ENCODE peak calls at places on chromosome 16, in eight cellular contexts. One of them, this sample, is unnamed. For H3K36me3 and H3K4me1, the result is how much of the 10 kb centered on the place peaks cover.

GRCh38 chr16:49108611-49109010 is 173.0 kb downstream of the CBLN1 start:
- DNase-seq in ovary: no peak
- DNase-seq in SK-N-SH: no peak
- DNase-seq in heart right ventricle: no peak
- DNase-seq in suprapubic skin: no peak
- DNase-seq in adrenal gland: no peak
- DNase-seq in heart left ventricle: no peak
- DNase-seq in kidney: no peak
- DNase-seq in this sample: no peak

GRCh38 chr16:80570106-80570478 is 29.3 kb downstream of the DYNLRB2 start:
- DNase-seq in suprapubic skin: no peak
- DNase-seq in heart left ventricle: no peak
- DNase-seq in SK-N-SH: no peak
- DNase-seq in ovary: no peak
- DNase-seq in adrenal gland: no peak
- DNase-seq in kidney: no peak
- DNase-seq in heart right ventricle: no peak
- DNase-seq in this sample: no peak

GRCh38 chr16:78348886-78349285 is 249.4 kb downstream of the WWOX start:
- DNase-seq in SK-N-SH: no peak
- DNase-seq in adrenal gland: no peak
- DNase-seq in heart right ventricle: no peak
- DNase-seq in heart left ventricle: no peak
- DNase-seq in suprapubic skin: no peak
- DNase-seq in ovary: no peak
- DNase-seq in kidney: no peak
- DNase-seq in this sample: no peak

GRCh38 chr16:4410335-4411075 is 5.9 kb downstream of the CORO7 start:
- DNase-seq in adrenal gland: peak
- DNase-seq in kidney: no peak
- DNase-seq in ovary: peak
- DNase-seq in heart left ventricle: no peak
- DNase-seq in SK-N-SH: peak
- DNase-seq in suprapubic skin: no peak
- DNase-seq in heart right ventricle: no peak
- DNase-seq in this sample: peak

GRCh38 chr16:3738541-3738940 is 21.2 kb upstream of the TRAP1 start:
- DNase-seq in SK-N-SH: no peak
- DNase-seq in suprapubic skin: no peak
- DNase-seq in kidney: no peak
- DNase-seq in adrenal gland: no peak
- DNase-seq in ovary: no peak
- DNase-seq in heart right ventricle: no peak
- DNase-seq in heart left ventricle: no peak
- DNase-seq in this sample: no peak

GRCh38 chr16:66899945-66900688 is 18.6 kb downstream of the CDH16 start:
- DNase-seq in suprapubic skin: no peak
- DNase-seq in adrenal gland: peak
- DNase-seq in heart right ventricle: peak
- DNase-seq in ovary: peak
- DNase-seq in heart left ventricle: peak
- DNase-seq in kidney: peak
- DNase-seq in SK-N-SH: peak
- DNase-seq in this sample: peak

GRCh38 chr16:31073073-31073822 is 792 bp downstream of the ZNF668 start:
- DNase-seq in kidney: peak
- DNase-seq in adrenal gland: peak
- DNase-seq in heart left ventricle: peak
- DNase-seq in ovary: peak
- DNase-seq in SK-N-SH: peak
- DNase-seq in suprapubic skin: peak
- DNase-seq in heart right ventricle: peak
- DNase-seq in this sample: peak

GRCh38 chr16:81936209-81936608 is 75.1 kb downstream of the SDR42E1 start:
- DNase-seq in heart right ventricle: no peak
- DNase-seq in ovary: no peak
- DNase-seq in adrenal gland: no peak
- DNase-seq in SK-N-SH: no peak
- DNase-seq in heart left ventricle: no peak
- DNase-seq in kidney: no peak
- DNase-seq in suprapubic skin: no peak
- DNase-seq in this sample: no peak

GRCh38 chr16:56428087-56428486 is 2.7 kb upstream of the AMFR start:
- DNase-seq in heart left ventricle: no peak
- DNase-seq in kidney: no peak
- DNase-seq in suprapubic skin: no peak
- DNase-seq in ovary: no peak
- DNase-seq in adrenal gland: no peak
- DNase-seq in heart right ventricle: no peak
- DNase-seq in SK-N-SH: no peak
- DNase-seq in this sample: no peak

GRCh38 chr16:59905131-59905530 is 1171.0 kb upstream of the GOT2 start:
- DNase-seq in kidney: no peak
- DNase-seq in SK-N-SH: no peak
- DNase-seq in heart right ventricle: no peak
- DNase-seq in ovary: no peak
- DNase-seq in adrenal gland: no peak
- DNase-seq in heart left ventricle: no peak
- DNase-seq in suprapubic skin: no peak
- DNase-seq in this sample: no peak

GRCh38 chr16:72856797-72857196 is 191.1 kb downstream of the ZFHX3 start:
- DNase-seq in SK-N-SH: peak
- DNase-seq in heart left ventricle: no peak
- DNase-seq in kidney: no peak
- DNase-seq in ovary: no peak
- DNase-seq in suprapubic skin: no peak
- DNase-seq in heart right ventricle: no peak
- DNase-seq in adrenal gland: no peak
- DNase-seq in this sample: peak

GRCh38 chr16:68382296-68382718 is 66.0 kb downstream of the SMPD3 start:
- DNase-seq in SK-N-SH: peak
- DNase-seq in kidney: peak
- DNase-seq in adrenal gland: no peak
- DNase-seq in heart right ventricle: no peak
- DNase-seq in ovary: no peak
- DNase-seq in heart left ventricle: no peak
- DNase-seq in suprapubic skin: no peak
- DNase-seq in this sample: no peak

GRCh38 chr16:15055141-15056053 is 477 bp downstream of the NTAN1 start:
- DNase-seq in heart left ventricle: peak
- DNase-seq in suprapubic skin: peak
- DNase-seq in adrenal gland: peak
- DNase-seq in SK-N-SH: no peak
- DNase-seq in ovary: peak
- DNase-seq in kidney: peak
- DNase-seq in heart right ventricle: peak
- DNase-seq in this sample: no peak

GRCh38 chr16:84839956-84840355 is 20.2 kb downstream of the CRISPLD2 start:
- DNase-seq in heart right ventricle: no peak
- DNase-seq in adrenal gland: no peak
- DNase-seq in SK-N-SH: peak
- DNase-seq in ovary: no peak
- DNase-seq in suprapubic skin: no peak
- DNase-seq in heart left ventricle: no peak
- DNase-seq in kidney: no peak
- DNase-seq in this sample: no peak

GRCh38 chr16:65875362-65876199 is 490.9 kb upstream of the CDH5 start:
- DNase-seq in SK-N-SH: peak
- DNase-seq in adrenal gland: no peak
- DNase-seq in kidney: no peak
- DNase-seq in heart right ventricle: no peak
- DNase-seq in heart left ventricle: no peak
- DNase-seq in suprapubic skin: no peak
- DNase-seq in ovary: no peak
- DNase-seq in this sample: peak

GRCh38 chr16:4826980-4827379 is 20.1 kb downstream of the GLYR1 start:
- DNase-seq in adrenal gland: peak
- DNase-seq in ovary: no peak
- DNase-seq in heart right ventricle: peak
- DNase-seq in kidney: no peak
- DNase-seq in heart left ventricle: peak
- DNase-seq in suprapubic skin: no peak
- DNase-seq in SK-N-SH: no peak
- DNase-seq in this sample: no peak

GRCh38 chr16:89550421-89550988 is 10.0 kb upstream of the RPL13 start:
- DNase-seq in ovary: no peak
- DNase-seq in suprapubic skin: no peak
- DNase-seq in heart left ventricle: no peak
- DNase-seq in SK-N-SH: no peak
- DNase-seq in heart right ventricle: no peak
- DNase-seq in kidney: no peak
- DNase-seq in adrenal gland: no peak
- DNase-seq in this sample: no peak
- H3K36me3 ChIP-seq in ovary: under half
- H3K36me3 ChIP-seq in suprapubic skin: half or more
- H3K36me3 ChIP-seq in heart left ventricle: under half
- H3K36me3 ChIP-seq in SK-N-SH: half or more
- H3K36me3 ChIP-seq in heart right ventricle: half or more
- H3K36me3 ChIP-seq in kidney: under half
- H3K36me3 ChIP-seq in adrenal gland: half or more
- H3K36me3 ChIP-seq in this sample: half or more

GRCh38 chr16:17304814-17305169 is 166.0 kb downstream of the XYLT1 start:
- DNase-seq in suprapubic skin: no peak
- DNase-seq in adrenal gland: peak
- DNase-seq in heart left ventricle: no peak
- DNase-seq in kidney: no peak
- DNase-seq in SK-N-SH: no peak
- DNase-seq in ovary: no peak
- DNase-seq in heart right ventricle: no peak
- DNase-seq in this sample: no peak
- TF ChIP-seq CTCF in suprapubic skin: no peak
- TF ChIP-seq CTCF in adrenal gland: no peak
- TF ChIP-seq CTCF in heart left ventricle: no peak
- TF ChIP-seq CTCF in kidney: no peak
- TF ChIP-seq CTCF in SK-N-SH: no peak
- TF ChIP-seq CTCF in ovary: no peak
- TF ChIP-seq CTCF in heart right ventricle: no peak
- TF ChIP-seq CTCF in this sample: no peak

GRCh38 chr16:1979271-1980025 is 1.8 kb downstream of the NOXO1 start:
- DNase-seq in kidney: peak
- DNase-seq in ovary: no peak
- DNase-seq in heart right ventricle: no peak
- DNase-seq in suprapubic skin: no peak
- DNase-seq in adrenal gland: no peak
- DNase-seq in SK-N-SH: no peak
- DNase-seq in heart left ventricle: no peak
- DNase-seq in this sample: no peak
- H3K4me1 ChIP-seq in kidney: under half
- H3K4me1 ChIP-seq in ovary: under half
- H3K4me1 ChIP-seq in heart right ventricle: under half
- H3K4me1 ChIP-seq in suprapubic skin: under half
- H3K4me1 ChIP-seq in adrenal gland: under half
- H3K4me1 ChIP-seq in SK-N-SH: under half
- H3K4me1 ChIP-seq in heart left ventricle: under half
- H3K4me1 ChIP-seq in this sample: under half

DNA sequence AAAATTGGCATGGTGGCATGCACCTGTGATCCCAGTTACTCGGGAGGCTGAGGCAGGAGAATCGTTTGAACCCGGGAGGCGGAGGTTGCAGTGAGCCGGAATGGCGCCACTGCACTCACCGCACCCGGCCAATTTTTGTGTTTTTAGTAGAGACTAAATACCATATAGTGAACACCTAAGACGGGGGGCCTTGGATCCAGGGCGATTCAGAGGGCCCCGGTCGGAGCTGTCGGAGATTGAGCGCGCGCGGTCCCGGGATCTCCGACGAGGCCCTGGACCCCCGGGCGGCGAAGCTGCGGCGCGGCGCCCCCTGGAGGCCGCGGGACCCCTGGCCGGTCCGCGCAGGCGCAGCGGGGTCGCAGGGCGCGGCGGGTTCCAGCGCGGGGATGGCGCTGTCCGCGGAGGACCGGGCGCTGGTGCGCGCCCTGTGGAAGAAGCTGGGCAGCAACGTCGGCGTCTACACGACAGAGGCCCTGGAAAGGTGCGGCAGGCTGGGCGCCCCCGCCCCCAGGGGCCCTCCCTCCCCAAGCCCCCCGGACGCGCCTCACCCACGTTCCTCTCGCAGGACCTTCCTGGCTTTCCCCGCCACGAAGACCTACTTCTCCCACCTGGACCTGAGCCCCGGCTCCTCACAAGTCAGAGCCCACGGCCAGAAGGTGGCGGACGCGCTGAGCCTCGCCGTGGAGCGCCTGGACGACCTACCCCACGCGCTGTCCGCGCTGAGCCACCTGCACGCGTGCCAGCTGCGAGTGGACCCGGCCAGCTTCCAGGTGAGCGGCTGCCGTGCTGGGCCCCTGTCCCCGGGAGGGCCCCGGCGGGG is at the start of gene HBQ1:
- DNase-seq in adrenal gland: no peak
- DNase-seq in kidney: peak
- DNase-seq in SK-N-SH: peak
- DNase-seq in heart right ventricle: no peak
- DNase-seq in heart left ventricle: peak
- DNase-seq in suprapubic skin: no peak
- DNase-seq in ovary: peak
- DNase-seq in this sample: peak
- H3K36me3 ChIP-seq in adrenal gland: under half
- H3K36me3 ChIP-seq in kidney: under half
- H3K36me3 ChIP-seq in SK-N-SH: under half
- H3K36me3 ChIP-seq in heart right ventricle: under half
- H3K36me3 ChIP-seq in heart left ventricle: under half
- H3K36me3 ChIP-seq in suprapubic skin: under half
- H3K36me3 ChIP-seq in ovary: under half
- H3K36me3 ChIP-seq in this sample: under half